ENCODE peak calls at places on chromosomes 7 and 10, in five cellular contexts. N, B, P, E and Y are unnamed samples.

GRCh38 chr7:130971297-130971696 is 237.3 kb upstream of the KLF14 start:
- DNase-seq in E (no peak), P (no peak), N (no peak), B (no peak), Y (no peak)

GRCh38 chr7:132402751-132403245 is 173.5 kb downstream of the PLXNA4 start:
- DNase-seq in P (no peak), B (no peak), E (no peak), N (peak), Y (no peak)

GRCh38 chr7:138625849-138626230 is 75.3 kb downstream of the SVOPL start:
- DNase-seq in B (peak), N (no peak), E (peak), P (no peak), Y (no peak)

GRCh38 chr10:64873088-64873487 is 1351.9 kb downstream of the REEP3 start:
- DNase-seq in P (no peak), N (no peak), B (no peak), E (no peak), Y (no peak)

GRCh38 chr10:132130286-132131265 is 56.2 kb upstream of the DPYSL4 start:
- DNase-seq in N (no peak), B (no peak), E (peak), P (no peak), Y (no peak)

GRCh38 chr7:36037121-36037662 is 115.9 kb upstream of the EEPD1 start:
- DNase-seq in B (no peak), P (no peak), N (peak), E (no peak), Y (no peak)

GRCh38 chr10:132705173-132705572 is 80.8 kb downstream of the NKX6-2 start:
- DNase-seq in B (no peak), E (no peak), N (no peak), P (no peak), Y (no peak)

GRCh38 chr10:132059760-132060508 is 5.8 kb upstream of the JAKMIP3 start:
- DNase-seq in B (no peak), P (no peak), E (no peak), N (no peak), Y (no peak)

GRCh38 chr7:116327751-116328150 is 117.4 kb downstream of the TES start:
- DNase-seq in P (no peak), N (peak), B (no peak), E (no peak), Y (no peak)

GRCh38 chr7:85554294-85554877 is 367.5 kb upstream of the SEMA3D start:
- DNase-seq in E (no peak), N (peak), B (peak), P (no peak), Y (no peak)

GRCh38 chr7:1558181-1558811 is 2.3 kb upstream of the TMEM184A start:
- DNase-seq in P (no peak), N (no peak), E (no peak), B (no peak), Y (no peak)

GRCh38 chr10:86376403-86376802 is 9.8 kb upstream of the GRID1 start:
- DNase-seq in E (peak), B (no peak), P (no peak), N (no peak), Y (no peak)

GRCh38 chr7:131038153-131038552 is 289.5 kb upstream of the MKLN1 start:
- DNase-seq in B (no peak), P (no peak), E (no peak), N (no peak), Y (no peak)

GRCh38 chr7:6448943-6449543 is 1.3 kb upstream of the DAGLB start:
- DNase-seq in P (no peak), E (no peak), B (no peak), N (no peak), Y (no peak)

GRCh38 chr10:22429981-22430421 is 84.7 kb downstream of the SPAG6 start:
- DNase-seq in B (no peak), E (no peak), N (no peak), P (no peak), Y (no peak)

GRCh38 chr7:6160191-6160623 is 112.2 kb downstream of the CYTH3 start:
- DNase-seq in E (no peak), P (no peak), N (peak), B (no peak), Y (no peak)

GRCh38 chr7:137074386-137075030 is 206.1 kb downstream of the CHRM2 start:
- DNase-seq in N (peak), P (no peak), B (no peak), E (no peak), Y (no peak)

GRCh38 chr10:51861731-51862130 is 162.3 kb upstream of the CSTF2T start:
- DNase-seq in E (no peak), B (no peak), P (no peak), N (no peak), Y (no peak)

GRCh38 chr10:114631678-114632417 is 26.2 kb downstream of the ABLIM1 start:
- DNase-seq in B (peak), P (peak), E (no peak), N (no peak), Y (peak)

GRCh38 chr7:51029586-51030230 is 247.0 kb upstream of the GRB10 start:
- DNase-seq in P (no peak), B (no peak), E (no peak), N (peak), Y (no peak)

GRCh38 chr10:4656576-4657194 is 169.3 kb upstream of the AKR1E2 start:
- DNase-seq in N (peak), E (no peak), P (no peak), B (peak), Y (no peak)

GRCh38 chr7:108459922-108460551 is 3.8 kb upstream of the NRCAM start:
- DNase-seq in E (no peak), P (no peak), N (peak), B (no peak), Y (no peak)